ENCODE peak calls at places on chromosomes 1 and 21, in five cellular contexts. W is A549, L is HEK293T, B is IMR-90, T is GM12878. C is an unnamed sample.

GRCh38 chr1:246875041-246876026 is 56.4 kb downstream of the AHCTF1 start:
- DNase-seq in W (no peak), L (no peak), B (peak), T (peak), C (no peak)

GRCh38 chr1:205232122-205232820 is 4.5 kb downstream of the TMCC2 start:
- DNase-seq in W (no peak), L (no peak), B (no peak), T (no peak), C (no peak)

GRCh38 chr1:173531069-173531693 is 54.0 kb downstream of the PRDX6 start:
- DNase-seq in W (no peak), L (no peak), B (no peak), T (no peak), C (no peak)

GRCh38 chr1:202821467-202821866 is 10.7 kb downstream of the PCAT6 start:
- DNase-seq in W (no peak), L (no peak), B (peak), T (no peak), C (no peak)

GRCh38 chr21:18832081-18832670 is 428.6 kb upstream of the TMPRSS15 start:
- DNase-seq in W (no peak), L (no peak), B (no peak), T (no peak), C (no peak)

GRCh38 chr1:221987860-221988520 is 246.1 kb upstream of the DUSP10 start:
- DNase-seq in W (peak), L (no peak), B (peak), T (no peak), C (peak)

GRCh38 chr1:171081994-171082295 is 8.8 kb upstream of the FMO3 start:
- DNase-seq in W (no peak), L (no peak), B (no peak), T (no peak), C (no peak)

GRCh38 chr1:185281245-185281644 is 35.8 kb downstream of the IVNS1ABP start:
- DNase-seq in W (no peak), L (no peak), B (peak), T (peak), C (no peak)

GRCh38 chr1:29398431-29398830 is 162.1 kb downstream of the PTPRU start:
- DNase-seq in W (no peak), L (peak), B (no peak), T (no peak), C (no peak)

GRCh38 chr1:67031121-67031520 is 22.8 kb downstream of the SLC35D1 start:
- DNase-seq in W (no peak), L (no peak), B (no peak), T (no peak), C (no peak)

GRCh38 chr1:203282720-203283542 is 22.4 kb upstream of the BTG2 start:
- DNase-seq in W (no peak), L (no peak), B (no peak), T (no peak), C (peak)

GRCh38 chr21:41112740-41113692 is 54.9 kb upstream of the BACE2 start:
- DNase-seq in W (no peak), L (no peak), B (peak), T (no peak), C (no peak)

GRCh38 chr1:20366766-20367602 is 76.3 kb downstream of the VWA5B1 start:
- DNase-seq in W (peak), L (peak), B (peak), T (no peak), C (peak)

GRCh38 chr1:221816899-221817298 is 75.0 kb upstream of the DUSP10 start:
- DNase-seq in W (no peak), L (no peak), B (peak), T (no peak), C (no peak)

GRCh38 chr1:41435570-41436178 is 48.8 kb downstream of the EDN2 start:
- DNase-seq in W (no peak), L (no peak), B (no peak), T (no peak), C (no peak)

GRCh38 chr21:46229133-46229922 is 754 bp upstream of the LSS start:
- DNase-seq in W (peak), L (peak), B (no peak), T (no peak), C (peak)

GRCh38 chr1:38817958-38818705 is 41.4 kb downstream of the RRAGC start:
- DNase-seq in W (peak), L (peak), B (no peak), T (no peak), C (peak)

GRCh38 chr1:24888971-24889670 is 41.0 kb downstream of the RUNX3 start:
- DNase-seq in W (no peak), L (no peak), B (peak), T (no peak), C (no peak)

GRCh38 chr1:50969611-50970507 is at the start of gene CDKN2C:
- DNase-seq in W (no peak), L (peak), B (peak), T (no peak), C (peak)

GRCh38 chr21:38679531-38679930 is 126.2 kb upstream of the ETS2 start:
- DNase-seq in W (no peak), L (no peak), B (peak), T (peak), C (no peak)

GRCh38 chr1:110554871-110555801 is 36.2 kb upstream of the KCNA10 start:
- DNase-seq in W (peak), L (peak), B (peak), T (no peak), C (peak)

GRCh38 chr21:41687633-41688032 is 79.2 kb downstream of the RIPK4 start:
- DNase-seq in W (no peak), L (no peak), B (no peak), T (no peak), C (no peak)

GRCh38 chr1:7516341-7516740 is 254.8 kb upstream of the VAMP3 start:
- DNase-seq in W (no peak), L (no peak), B (peak), T (no peak), C (no peak)

GRCh38 chr21:25999935-26000582 is 170.5 kb downstream of the APP start:
- DNase-seq in W (no peak), L (no peak), B (no peak), T (no peak), C (no peak)

GRCh38 chr1:54439550-54440223 is 33.5 kb upstream of the SSBP3 start:
- DNase-seq in W (no peak), L (no peak), B (no peak), T (no peak), C (no peak)

GRCh38 chr1:33610391-33610790 is 137.9 kb downstream of the ZSCAN20 start:
- DNase-seq in W (no peak), L (no peak), B (no peak), T (no peak), C (no peak)

GRCh38 chr1:2985121-2985561 is 36.1 kb upstream of the ACTRT2 start:
- DNase-seq in W (no peak), L (peak), B (no peak), T (no peak), C (no peak)

GRCh38 chr1:49098866-49099265 is 322.2 kb upstream of the BEND5 start:
- DNase-seq in W (no peak), L (no peak), B (no peak), T (no peak), C (no peak)

GRCh38 chr1:223401873-223402789 is 8.9 kb downstream of the CCDC185 start:
- DNase-seq in W (peak), L (no peak), B (peak), T (no peak), C (peak)

GRCh38 chr1:170150921-170151320 is 5.2 kb downstream of the NTMT2 start:
- DNase-seq in W (no peak), L (no peak), B (no peak), T (no peak), C (no peak)

DNA sequence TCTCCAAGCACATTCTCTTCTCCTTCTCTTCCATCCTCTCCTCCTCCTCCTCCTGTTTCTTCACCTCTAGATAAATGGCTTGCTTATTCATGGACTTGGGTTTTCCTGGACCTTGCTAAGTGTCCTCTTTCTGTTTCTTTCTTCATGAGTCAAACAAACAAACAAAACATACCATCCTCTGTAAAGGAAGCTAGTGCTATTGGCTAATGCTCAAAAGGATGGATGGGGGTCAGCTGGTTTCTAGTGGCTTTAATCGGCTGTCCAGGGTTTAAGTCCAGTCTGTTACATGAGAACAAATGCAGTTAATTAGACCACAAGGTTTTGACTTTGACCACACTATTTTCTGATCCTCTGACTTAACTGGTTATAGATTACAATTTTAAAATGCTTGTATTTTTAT is 83.8 kb upstream of the TSPAN2 start:
- DNase-seq in W (no peak), L (no peak), B (peak), T (no peak), C (no peak)
- TF ChIP-seq BHLHE40 in W (no peak), L (no peak), B (no peak), T (no peak), C (no peak)

DNA sequence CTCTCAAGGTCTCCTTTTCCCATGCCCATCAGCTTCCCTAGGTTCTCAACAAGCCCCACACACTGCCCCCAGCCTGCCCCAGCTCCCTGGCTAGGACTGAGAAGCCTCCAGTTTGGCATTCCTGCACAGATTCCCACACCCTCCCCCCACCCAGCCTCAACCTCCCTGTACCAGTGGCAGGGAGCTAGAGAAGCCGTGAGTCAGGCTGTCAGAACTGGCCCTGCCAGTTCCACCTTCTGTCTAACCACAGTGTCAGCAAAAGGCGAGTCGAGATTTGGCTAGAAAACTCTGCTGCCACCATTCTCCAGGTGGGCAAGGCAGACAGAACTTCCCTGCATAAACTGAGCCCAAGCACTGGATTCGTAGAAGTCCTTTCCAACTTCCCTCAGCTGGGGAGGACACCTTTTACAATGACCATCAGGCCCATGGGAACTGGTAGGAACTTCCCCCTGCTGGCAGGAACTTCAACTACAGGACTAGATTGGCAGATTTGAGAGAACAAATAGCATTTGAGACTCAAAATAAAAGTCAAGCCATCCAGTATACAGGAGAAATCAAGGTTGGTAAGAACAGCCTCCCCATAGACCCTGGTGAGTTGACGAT is 31.0 kb downstream of the TNNT2 start:
- DNase-seq in W (peak), L (peak), B (peak), T (no peak), C (peak)
- TF ChIP-seq BHLHE40 in W (no peak), L (no peak), B (no peak), T (no peak), C (no peak)

DNA sequence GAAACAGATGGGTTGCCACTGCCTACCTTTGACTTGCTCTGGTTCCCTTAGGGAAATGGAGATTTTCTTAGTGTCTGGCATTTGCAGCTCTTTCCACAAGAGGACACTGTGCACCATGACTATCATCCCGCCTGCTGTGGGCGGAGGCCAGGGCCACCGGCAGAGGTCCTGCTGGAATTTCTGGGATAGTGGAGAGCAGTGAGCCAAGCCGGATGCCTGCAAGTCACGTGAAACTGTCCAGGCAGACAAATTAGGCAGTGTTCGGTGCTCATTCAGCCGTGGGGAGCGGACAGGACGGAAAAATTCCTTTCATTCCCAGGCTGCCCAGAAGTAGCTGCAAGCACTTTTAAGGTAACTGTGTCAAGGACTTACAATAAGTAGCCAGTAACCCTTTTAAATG is 43.4 kb downstream of the IGSF5 start:
- DNase-seq in W (peak), L (peak), B (peak), T (no peak), C (peak)
- TF ChIP-seq BHLHE40 in W (no peak), L (no peak), B (no peak), T (no peak), C (peak)

DNA sequence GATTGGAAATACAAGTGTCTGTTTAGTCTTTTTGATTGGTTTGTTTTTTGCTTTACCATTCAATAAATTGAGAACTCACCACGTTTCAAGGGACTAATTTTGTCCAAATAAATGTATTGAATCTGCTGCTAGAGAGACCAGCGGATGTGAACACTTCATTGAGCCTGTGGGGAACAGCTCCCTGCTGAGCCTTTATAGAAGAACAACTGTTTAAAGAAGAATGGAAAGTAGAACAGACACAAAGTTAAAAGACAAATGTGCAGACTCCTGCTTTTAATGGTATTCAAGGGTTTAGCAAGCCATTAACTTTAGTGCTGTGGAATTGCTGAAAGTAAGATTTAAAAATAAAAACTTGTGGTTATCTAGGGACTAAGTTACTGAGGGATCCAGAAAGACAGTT is 817.7 kb upstream of the B3GALT2 start:
- DNase-seq in W (no peak), L (no peak), B (no peak), T (no peak), C (no peak)
- TF ChIP-seq BHLHE40 in W (no peak), L (no peak), B (no peak), T (no peak), C (no peak)

GRCh38 chr1:159161001-159161718 is 10.3 kb upstream of the CADM3 start:
- DNase-seq in W (peak), L (peak), B (peak), T (peak), C (peak)
- TF ChIP-seq BHLHE40 in W (no peak), L (no peak), B (no peak), T (no peak), C (no peak)

DNA sequence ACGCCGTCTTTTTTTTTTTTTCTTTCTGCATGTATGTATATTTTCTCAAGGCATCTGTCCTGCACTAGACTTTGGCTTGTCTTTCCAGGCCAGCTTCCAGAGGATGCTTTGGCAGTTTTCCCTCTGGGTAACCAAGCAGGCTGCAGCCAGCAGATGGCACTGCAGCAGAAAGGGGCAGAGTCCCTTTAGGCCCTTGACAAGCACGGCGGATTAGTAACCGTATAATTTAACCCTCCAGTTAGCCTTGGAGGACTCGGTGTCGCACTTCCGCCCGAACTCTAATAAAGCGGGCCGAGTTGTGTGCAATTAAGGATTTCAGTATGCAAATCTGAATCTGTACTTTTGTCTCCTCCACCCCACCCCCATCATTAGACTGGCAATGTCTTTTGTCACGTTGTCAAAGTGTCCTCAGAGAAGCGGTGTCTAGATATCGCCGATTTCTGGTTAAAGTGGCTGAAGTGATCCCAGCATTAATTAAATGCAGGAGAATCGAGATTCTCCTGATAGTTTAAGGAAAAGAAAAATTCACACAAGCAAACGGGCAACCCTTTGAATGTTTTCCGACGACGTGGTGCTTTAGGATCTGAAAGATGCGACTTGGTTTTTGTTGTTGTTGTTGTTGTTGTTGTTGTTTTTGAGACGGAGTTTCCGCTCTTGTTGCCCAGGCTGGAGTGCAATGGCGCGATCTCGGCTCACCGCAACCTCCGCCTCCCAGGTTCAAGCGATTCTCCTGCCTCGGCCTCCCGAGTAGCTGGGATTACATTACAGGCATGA is 1.1 kb upstream of the TMEM167B start:
- DNase-seq in W (peak), L (peak), B (peak), T (no peak), C (peak)
- TF ChIP-seq BHLHE40 in W (no peak), L (no peak), B (no peak), T (no peak), C (no peak)

GRCh38 chr21:15968911-15969310 is 239.1 kb downstream of the USP25 start:
- DNase-seq in W (no peak), L (no peak), B (no peak), T (no peak), C (no peak)
- TF ChIP-seq BHLHE40 in W (no peak), L (no peak), B (no peak), T (no peak), C (no peak)

C was measured in K562.